ENCODE peak calls at places on chromosome 11, in four cellular contexts. O is cardiac fibroblast; R is substantia nigra; W is CD4-positive, alpha-beta memory T cell. Q is an unnamed sample.

GRCh38 chr11:67054851-67055523 is 1.7 kb upstream of the RHOD start:
- DNase-seq in O (peak; percentile 87), R (no peak), W (peak; percentile 3), Q (peak; percentile 87)

GRCh38 chr11:130179396-130180306 is 20.1 kb downstream of the ST14 start:
- DNase-seq in O (no peak), R (no peak), W (no peak), Q (no peak)

GRCh38 chr11:130999086-130999485 is 82.8 kb upstream of the SNX19 start:
- DNase-seq in O (peak; percentile 59), R (no peak), W (no peak), Q (no peak)

GRCh38 chr11:79078999-79079398 is 361.8 kb downstream of the TENM4 start:
- DNase-seq in O (no peak), R (no peak), W (no peak), Q (peak; percentile 52)

GRCh38 chr11:70942593-70942992 is 309.8 kb downstream of the SHANK2 start:
- DNase-seq in O (peak; percentile 16), R (no peak), W (no peak), Q (no peak)

GRCh38 chr11:116948375-116948774 is 111.0 kb upstream of the APOA1 start:
- DNase-seq in O (peak; percentile 67), R (no peak), W (no peak), Q (no peak)

GRCh38 chr11:2699531-2700414 is at the start of gene KCNQ1OT1:
- DNase-seq in O (peak; percentile 91), R (peak; percentile 80), W (peak; percentile 89), Q (peak; percentile 93)

GRCh38 chr11:2312232-2313042 is 10.6 kb downstream of the TSPAN32 start:
- DNase-seq in O (peak; percentile 32), R (no peak), W (no peak), Q (no peak)

GRCh38 chr11:87740513-87740912 is 434.7 kb downstream of the RAB38 start:
- DNase-seq in O (no peak), R (no peak), W (no peak), Q (no peak)

GRCh38 chr11:1125803-1126202 is 31.9 kb upstream of the MUC5AC start:
- DNase-seq in O (no peak), R (no peak), W (no peak), Q (peak; percentile 8)

GRCh38 chr11:93814966-93815633 is 31.0 kb downstream of the MED17 start:
- DNase-seq in O (peak; percentile 7), R (no peak), W (no peak), Q (no peak)

GRCh38 chr11:17098632-17099031 is 21.2 kb upstream of the RPS13 start:
- DNase-seq in O (no peak), R (no peak), W (no peak), Q (no peak)

GRCh38 chr11:69127091-69127850 is 28.5 kb upstream of the SMIM38 start:
- DNase-seq in O (no peak), R (no peak), W (no peak), Q (peak; percentile 68)

GRCh38 chr11:69982675-69983570 is 95.2 kb upstream of the ANO1 start:
- DNase-seq in O (no peak), R (no peak), W (no peak), Q (no peak)

Q was measured in left ventricle myocardium superior.